ENCODE peak calls at places on chromosomes 5 and 9, in eight cellular contexts. R is GM12865; N is GM23338; G is heart left ventricle; M is psoas muscle; P is CD8-positive, alpha-beta memory T cell; E is heart right ventricle; I is fibroblast of pulmonary artery. U is an unnamed sample.

GRCh38 chr5:10695055-10695649 is 65.9 kb downstream of the DAP start:
- DNase-seq in R (peak; percentile 65), N (peak; percentile 81), G (peak; percentile 80), M (peak; percentile 62), P (no peak), E (peak; percentile 75), I (peak; percentile 75), U (peak; percentile 62)

GRCh38 chr5:131745594-131746175 is 51.1 kb downstream of the FNIP1 start:
- DNase-seq in R (no peak), N (no peak), G (no peak), M (no peak), P (no peak), E (no peak), I (no peak), U (no peak)

GRCh38 chr9:110260911-110261310 is 4.6 kb upstream of the TXN start:
- DNase-seq in R (no peak), N (no peak), G (no peak), M (no peak), P (no peak), E (no peak), I (no peak), U (no peak)

GRCh38 chr9:137763271-137763955 is 114.2 kb upstream of the CACNA1B start:
- DNase-seq in R (no peak), N (no peak), G (no peak), M (no peak), P (no peak), E (no peak), I (no peak), U (no peak)

GRCh38 chr9:127128341-127129072 is 6.1 kb upstream of the ANGPTL2 start:
- DNase-seq in R (no peak), N (no peak), G (peak; percentile 87), M (peak; percentile 75), P (no peak), E (peak; percentile 51), I (no peak), U (peak; percentile 82)

GRCh38 chr9:26746357-26747072 is 146.1 kb downstream of the CAAP1 start:
- DNase-seq in R (peak; percentile 76), N (peak; percentile 89), G (no peak), M (no peak), P (no peak), E (no peak), I (peak; percentile 30), U (no peak)

GRCh38 chr5:73387630-73388370 is 60.8 kb downstream of the FOXD1 start:
- DNase-seq in R (peak; percentile 91), N (no peak), G (no peak), M (no peak), P (peak; percentile 24), E (no peak), I (no peak), U (no peak)

GRCh38 chr5:59722875-59723274 is 170.7 kb downstream of the PDE4D start:
- DNase-seq in R (no peak), N (no peak), G (no peak), M (no peak), P (no peak), E (no peak), I (peak; percentile 46), U (no peak)

GRCh38 chr9:35729700-35730485 is 2.1 kb downstream of the TLN1 start:
- DNase-seq in R (peak; percentile 61), N (peak; percentile 90), G (peak; percentile 68), M (peak; percentile 56), P (no peak), E (peak; percentile 54), I (peak; percentile 79), U (peak; percentile 86)

GRCh38 chr5:13252701-13253100 is 691.8 kb downstream of the DNAH5 start:
- DNase-seq in R (no peak), N (no peak), G (no peak), M (no peak), P (no peak), E (no peak), I (no peak), U (no peak)

GRCh38 chr9:2015581-2016410 is 649 bp downstream of the SMARCA2 start:
- DNase-seq in R (peak; percentile 45), N (peak; percentile 77), G (peak; percentile 53), M (peak; percentile 60), P (peak; percentile 42), E (peak; percentile 69), I (peak; percentile 34), U (peak; percentile 38)

GRCh38 chr9:6302417-6302816 is 25.8 kb upstream of the TPD52L3 start:
- DNase-seq in R (no peak), N (no peak), G (no peak), M (no peak), P (no peak), E (no peak), I (peak; percentile 40), U (no peak)

GRCh38 chr5:87195104-87195581 is 72.5 kb upstream of the RASA1 start:
- DNase-seq in R (peak; percentile 37), N (no peak), G (no peak), M (no peak), P (no peak), E (no peak), I (peak; percentile 88), U (no peak)

GRCh38 chr5:154940772-154941620 is at the start of gene MRPL22:
- DNase-seq in R (peak; percentile 98), N (peak; percentile 96), G (peak; percentile 95), M (peak; percentile 92), P (peak; percentile 88), E (peak; percentile 90), I (peak; percentile 96), U (peak; percentile 89)
- H3K4me3 ChIP-seq in R (peak within 1 kb of the TSS; percentile 97), N (peak within 1 kb of the TSS; percentile 74), G (peak within 1 kb of the TSS; percentile 53), M (peak within 1 kb of the TSS; percentile 79), P (peak within 1 kb of the TSS; percentile 92), E (peak within 1 kb of the TSS; percentile 82), I (peak within 1 kb of the TSS; percentile 99), U (peak within 1 kb of the TSS; percentile 60)

GRCh38 chr9:37806271-37806670 is 5.7 kb downstream of the DCAF10 start:
- DNase-seq in R (no peak), N (peak; percentile 27), G (no peak), M (no peak), P (no peak), E (no peak), I (no peak), U (no peak)
- H3K4me3 ChIP-seq in R (no peak overlapping the region), N (no peak overlapping the region), G (no peak overlapping the region), M (no peak overlapping the region), P (no peak overlapping the region), E (no peak overlapping the region), I (no peak overlapping the region), U (no peak overlapping the region)

GRCh38 chr5:71830626-71831539 is 111.8 kb downstream of the CARTPT start:
- DNase-seq in R (no peak), N (peak; percentile 32), G (peak; percentile 84), M (peak; percentile 61), P (no peak), E (peak; percentile 80), I (peak; percentile 89), U (peak; percentile 94)

GRCh38 chr5:71829206-71829605 is 110.1 kb downstream of the CARTPT start:
- DNase-seq in R (no peak), N (no peak), G (no peak), M (no peak), P (no peak), E (no peak), I (no peak), U (no peak)

GRCh38 chr5:71825992-71826391 is 106.9 kb downstream of the CARTPT start:
- DNase-seq in R (no peak), N (no peak), G (no peak), M (no peak), P (no peak), E (no peak), I (no peak), U (no peak)

GRCh38 chr5:71832812-71833456 is 113.9 kb downstream of the CARTPT start:
- DNase-seq in R (no peak), N (no peak), G (no peak), M (no peak), P (no peak), E (no peak), I (no peak), U (no peak)

GRCh38 chr5:71828641-71829040 is 109.6 kb downstream of the CARTPT start:
- DNase-seq in R (no peak), N (no peak), G (no peak), M (no peak), P (no peak), E (no peak), I (peak; percentile 61), U (no peak)
- H3K4me3 ChIP-seq in R (no peak overlapping the region), N (no peak overlapping the region), G (no peak overlapping the region), M (no peak overlapping the region), P (no peak overlapping the region), E (no peak overlapping the region), I (no peak overlapping the region), U (no peak overlapping the region)

GRCh38 chr9:103183569-103184191 is 188.5 kb downstream of the CYLC2 start:
- DNase-seq in R (no peak), N (peak; percentile 1), G (peak; percentile 24), M (no peak), P (no peak), E (no peak), I (no peak), U (no peak)

GRCh38 chr9:103186959-103187358 is 191.8 kb downstream of the CYLC2 start:
- DNase-seq in R (no peak), N (no peak), G (no peak), M (no peak), P (no peak), E (no peak), I (no peak), U (no peak)

GRCh38 chr9:103193992-103194391 is 198.9 kb downstream of the CYLC2 start:
- DNase-seq in R (no peak), N (no peak), G (no peak), M (no peak), P (no peak), E (no peak), I (no peak), U (no peak)

GRCh38 chr9:103188966-103189365 is 193.8 kb downstream of the CYLC2 start:
- DNase-seq in R (no peak), N (no peak), G (peak; percentile 29), M (no peak), P (no peak), E (no peak), I (no peak), U (no peak)
- H3K4me3 ChIP-seq in R (no peak overlapping the region), N (no peak overlapping the region), G (no peak overlapping the region), M (no peak overlapping the region), P (no peak overlapping the region), E (no peak overlapping the region), I (no peak overlapping the region), U (no peak overlapping the region)

GRCh38 chr5:35853652-35854051 is 3.0 kb upstream of the IL7R start:
- DNase-seq in R (peak; percentile 75), N (no peak), G (no peak), M (peak; percentile 15), P (peak; percentile 35), E (no peak), I (no peak), U (no peak)
- H3K4me3 ChIP-seq in R (no peak overlapping the region), N (no peak overlapping the region), G (no peak overlapping the region), M (no peak overlapping the region), P (peak overlapping the region; percentile 58), E (no peak overlapping the region), I (no peak overlapping the region), U (no peak overlapping the region)

U was measured in tibial artery.